ENCODE peak calls at places on chromosomes 16 and 17, in four cellular contexts. I, P, S and W are unnamed samples.

GRCh38 chr16:85330694-85331188 is 218.5 kb upstream of the CIBAR2 start:
- DNase-seq in S (peak; percentile 43), I (peak; percentile 79), P (peak; percentile 84), W (no peak)

GRCh38 chr16:47644166-47644565 is 183.0 kb downstream of the PHKB start:
- DNase-seq in P (peak; percentile 81), I (no peak), S (peak; percentile 22), W (no peak)

GRCh38 chr17:39027440-39028035 is 60.3 kb upstream of the FBXO47 start:
- DNase-seq in S (no peak), P (no peak), I (no peak), W (no peak)

GRCh38 chr16:84563316-84563715 is 54.6 kb downstream of the COTL1 start:
- DNase-seq in P (no peak), I (no peak), S (no peak), W (no peak)

GRCh38 chr17:76271669-76272540 is 6.8 kb downstream of the UBALD2 start:
- DNase-seq in I (no peak), S (no peak), P (no peak), W (peak; percentile 55)

GRCh38 chr17:54900457-54901229 is at the start of gene TOM1L1:
- DNase-seq in I (peak; percentile 85), S (peak; percentile 52), P (no peak), W (peak; percentile 88)

GRCh38 chr17:31548709-31549108 is 157.2 kb downstream of the RAB11FIP4 start:
- DNase-seq in S (no peak), P (no peak), I (no peak), W (no peak)

GRCh38 chr17:83015511-83015910 is 63.9 kb upstream of the METRNL start:
- DNase-seq in I (no peak), S (no peak), P (no peak), W (no peak)

GRCh38 chr17:83125515-83126274 is 46.3 kb downstream of the METRNL start:
- DNase-seq in S (no peak), I (no peak), P (no peak), W (peak; percentile 73)

GRCh38 chr17:4488989-4489595 is 9.6 kb upstream of the SPNS2 start:
- DNase-seq in S (no peak), I (no peak), P (no peak), W (peak; percentile 83)

GRCh38 chr16:15897386-15897785 is 9.0 kb upstream of the CEP20 start:
- DNase-seq in S (no peak), P (no peak), I (no peak), W (no peak)

GRCh38 chr16:47019563-47019962 is 46.1 kb upstream of the DNAJA2 start:
- DNase-seq in P (no peak), I (peak; percentile 21), S (no peak), W (no peak)

GRCh38 chr16:2439598-2439997 is 10.4 kb downstream of the CCNF start:
- DNase-seq in I (no peak), P (no peak), S (no peak), W (no peak)

GRCh38 chr16:85979605-85980004 is 80.6 kb downstream of the IRF8 start:
- DNase-seq in S (no peak), P (no peak), I (peak; percentile 20), W (no peak)

GRCh38 chr17:68318103-68318991 is 27.1 kb downstream of the ARSG start:
- DNase-seq in S (no peak), P (no peak), I (peak; percentile 53), W (no peak)

GRCh38 chr17:2084766-2085647 is 30.1 kb downstream of the HIC1 start:
- DNase-seq in S (no peak), I (peak; percentile 67), P (no peak), W (peak; percentile 57)

GRCh38 chr16:57639172-57639571 is 10.7 kb downstream of the ADGRG1 start:
- DNase-seq in P (no peak), S (no peak), I (no peak), W (peak; percentile 56)

GRCh38 chr16:21172650-21173049 is 14.2 kb downstream of the LDAF1 start:
- DNase-seq in S (no peak), I (no peak), P (no peak), W (no peak)

GRCh38 chr17:17496189-17497064 is at the start of gene RASD1:
- DNase-seq in S (peak; percentile 65), P (no peak), I (peak; percentile 85), W (peak; percentile 92)

GRCh38 chr17:56292628-56293027 is 139.4 kb downstream of the ANKFN1 start:
- DNase-seq in P (no peak), I (no peak), S (no peak), W (no peak)

GRCh38 chr17:40555296-40556190 is 9.7 kb downstream of the CCR7 start:
- DNase-seq in I (no peak), S (no peak), P (no peak), W (no peak)

GRCh38 chr16:180101-180920 is at the start of gene HBQ1:
- DNase-seq in S (no peak), P (no peak), I (peak; percentile 51), W (no peak)

GRCh38 chr17:38667099-38667786 is 7.5 kb downstream of the EPOP start:
- DNase-seq in I (peak; percentile 82), P (peak; percentile 31), S (peak; percentile 60), W (peak; percentile 67)

GRCh38 chr16:66874079-66874775 is 6.1 kb upstream of the PDP2 start:
- DNase-seq in P (no peak), I (no peak), S (no peak), W (no peak)

GRCh38 chr16:78024159-78024558 is 1.8 kb downstream of the CLEC3A start:
- DNase-seq in P (no peak), I (no peak), S (no peak), W (no peak)

GRCh38 chr17:64682261-64683181 is 20.4 kb upstream of the SMURF2 start:
- DNase-seq in S (no peak), I (peak; percentile 36), P (no peak), W (no peak)

GRCh38 chr17:73401911-73402310 is 90.1 kb upstream of the CDC42EP4 start:
- DNase-seq in P (peak; percentile 26), S (no peak), I (no peak), W (peak; percentile 50)

GRCh38 chr17:31820691-31821435 is 38.2 kb downstream of the COPRS start:
- DNase-seq in P (no peak), I (no peak), S (no peak), W (no peak)

GRCh38 chr17:9484789-9485188 is 90.8 kb downstream of the STX8 start:
- DNase-seq in I (no peak), P (no peak), S (no peak), W (no peak)

GRCh38 chr17:69485901-69486643 is 71.6 kb downstream of the MAP2K6 start:
- DNase-seq in P (no peak), I (peak; percentile 19), S (no peak), W (no peak)

GRCh38 chr17:56737741-56738161 is 96.0 kb downstream of the C17orf67 start:
- DNase-seq in P (peak; percentile 94), S (no peak), I (no peak), W (no peak)

GRCh38 chr17:20993863-20994778 is 48.7 kb downstream of the USP22 start:
- DNase-seq in S (no peak), P (no peak), I (no peak), W (peak; percentile 65)

GRCh38 chr16:67016143-67016542 is 12.8 kb upstream of the CBFB start:
- DNase-seq in S (no peak), P (no peak), I (no peak), W (no peak)

GRCh38 chr16:22029632-22030031 is 21.7 kb downstream of the MOSMO start:
- DNase-seq in P (no peak), S (no peak), I (no peak), W (no peak)